ENCODE peak calls at places on chromosome 10, in ten cellular contexts. One of them, this sample, is unnamed.

GRCh38 chr10:10942441-10942840 is 75.2 kb upstream of the CELF2 start:
- DNase-seq in OCI-LY7: no peak
- DNase-seq in endodermal cell: no peak
- DNase-seq in upper lobe of right lung: no peak
- DNase-seq in GM23248: peak; percentile 54
- DNase-seq in hepatocyte: no peak
- DNase-seq in colonic mucosa: no peak
- DNase-seq in IMR-90: peak; percentile 50
- DNase-seq in cardiac muscle cell: no peak
- DNase-seq in CD4-positive, CD25-positive, alpha-beta regulatory T cell: no peak
- DNase-seq in this sample: no peak

GRCh38 chr10:59243611-59244195 is 67.3 kb downstream of the PHYHIPL start:
- DNase-seq in colonic mucosa: no peak
- DNase-seq in GM23248: no peak
- DNase-seq in IMR-90: no peak
- DNase-seq in CD4-positive, CD25-positive, alpha-beta regulatory T cell: no peak
- DNase-seq in upper lobe of right lung: no peak
- DNase-seq in OCI-LY7: no peak
- DNase-seq in hepatocyte: no peak
- DNase-seq in cardiac muscle cell: no peak
- DNase-seq in endodermal cell: no peak
- DNase-seq in this sample: no peak

GRCh38 chr10:119042169-119042568 is 12.7 kb downstream of the NANOS1 start:
- DNase-seq in colonic mucosa: no peak
- DNase-seq in OCI-LY7: no peak
- DNase-seq in upper lobe of right lung: no peak
- DNase-seq in hepatocyte: no peak
- DNase-seq in CD4-positive, CD25-positive, alpha-beta regulatory T cell: no peak
- DNase-seq in IMR-90: no peak
- DNase-seq in cardiac muscle cell: no peak
- DNase-seq in endodermal cell: peak; percentile 36
- DNase-seq in GM23248: no peak
- DNase-seq in this sample: no peak

GRCh38 chr10:22849077-22849810 is 78.6 kb upstream of the ARMC3 start:
- DNase-seq in upper lobe of right lung: peak; percentile 73
- DNase-seq in IMR-90: no peak
- DNase-seq in OCI-LY7: no peak
- DNase-seq in CD4-positive, CD25-positive, alpha-beta regulatory T cell: peak; percentile 2
- DNase-seq in cardiac muscle cell: peak; percentile 89
- DNase-seq in hepatocyte: peak; percentile 36
- DNase-seq in colonic mucosa: peak; percentile 20
- DNase-seq in endodermal cell: no peak
- DNase-seq in GM23248: peak; percentile 72
- DNase-seq in this sample: no peak

GRCh38 chr10:66455304-66455703 is 470.5 kb upstream of the LRRTM3 start:
- DNase-seq in IMR-90: no peak
- DNase-seq in colonic mucosa: no peak
- DNase-seq in cardiac muscle cell: no peak
- DNase-seq in CD4-positive, CD25-positive, alpha-beta regulatory T cell: no peak
- DNase-seq in endodermal cell: no peak
- DNase-seq in GM23248: no peak
- DNase-seq in upper lobe of right lung: no peak
- DNase-seq in hepatocyte: no peak
- DNase-seq in OCI-LY7: no peak
- DNase-seq in this sample: no peak

GRCh38 chr10:48450811-48451466 is 144.5 kb downstream of the MAPK8 start:
- DNase-seq in CD4-positive, CD25-positive, alpha-beta regulatory T cell: no peak
- DNase-seq in upper lobe of right lung: peak; percentile 56
- DNase-seq in endodermal cell: no peak
- DNase-seq in hepatocyte: peak; percentile 3
- DNase-seq in OCI-LY7: no peak
- DNase-seq in cardiac muscle cell: no peak
- DNase-seq in colonic mucosa: no peak
- DNase-seq in GM23248: no peak
- DNase-seq in IMR-90: no peak
- DNase-seq in this sample: no peak

GRCh38 chr10:36606234-36606839 is 519.1 kb upstream of the ANKRD30A start:
- DNase-seq in upper lobe of right lung: no peak
- DNase-seq in IMR-90: peak; percentile 40
- DNase-seq in cardiac muscle cell: peak; percentile 17
- DNase-seq in endodermal cell: no peak
- DNase-seq in OCI-LY7: no peak
- DNase-seq in hepatocyte: no peak
- DNase-seq in CD4-positive, CD25-positive, alpha-beta regulatory T cell: no peak
- DNase-seq in GM23248: peak; percentile 4
- DNase-seq in colonic mucosa: no peak
- DNase-seq in this sample: no peak

GRCh38 chr10:15245530-15245929 is 77.0 kb upstream of the NMT2 start:
- DNase-seq in GM23248: no peak
- DNase-seq in OCI-LY7: peak; percentile 9
- DNase-seq in IMR-90: no peak
- DNase-seq in upper lobe of right lung: no peak
- DNase-seq in colonic mucosa: no peak
- DNase-seq in cardiac muscle cell: peak; percentile 26
- DNase-seq in endodermal cell: peak; percentile 70
- DNase-seq in hepatocyte: no peak
- DNase-seq in CD4-positive, CD25-positive, alpha-beta regulatory T cell: no peak
- DNase-seq in this sample: no peak

GRCh38 chr10:133516072-133516471 is 11.1 kb upstream of the CYP2E1 start:
- DNase-seq in colonic mucosa: no peak
- DNase-seq in GM23248: no peak
- DNase-seq in CD4-positive, CD25-positive, alpha-beta regulatory T cell: no peak
- DNase-seq in upper lobe of right lung: no peak
- DNase-seq in cardiac muscle cell: no peak
- DNase-seq in OCI-LY7: no peak
- DNase-seq in IMR-90: peak; percentile 8
- DNase-seq in endodermal cell: no peak
- DNase-seq in hepatocyte: no peak
- DNase-seq in this sample: no peak

GRCh38 chr10:133509700-133510099 is 17.5 kb upstream of the CYP2E1 start:
- DNase-seq in cardiac muscle cell: no peak
- DNase-seq in CD4-positive, CD25-positive, alpha-beta regulatory T cell: no peak
- DNase-seq in IMR-90: no peak
- DNase-seq in endodermal cell: no peak
- DNase-seq in OCI-LY7: no peak
- DNase-seq in GM23248: no peak
- DNase-seq in upper lobe of right lung: no peak
- DNase-seq in hepatocyte: no peak
- DNase-seq in colonic mucosa: no peak
- DNase-seq in this sample: no peak

GRCh38 chr10:133511408-133511807 is 15.8 kb upstream of the CYP2E1 start:
- DNase-seq in GM23248: no peak
- DNase-seq in upper lobe of right lung: no peak
- DNase-seq in colonic mucosa: no peak
- DNase-seq in OCI-LY7: no peak
- DNase-seq in endodermal cell: no peak
- DNase-seq in cardiac muscle cell: no peak
- DNase-seq in IMR-90: no peak
- DNase-seq in hepatocyte: no peak
- DNase-seq in CD4-positive, CD25-positive, alpha-beta regulatory T cell: no peak
- DNase-seq in this sample: no peak

GRCh38 chr10:133515471-133515870 is 11.7 kb upstream of the CYP2E1 start:
- DNase-seq in colonic mucosa: no peak
- DNase-seq in GM23248: no peak
- DNase-seq in OCI-LY7: no peak
- DNase-seq in CD4-positive, CD25-positive, alpha-beta regulatory T cell: no peak
- DNase-seq in endodermal cell: no peak
- DNase-seq in hepatocyte: no peak
- DNase-seq in upper lobe of right lung: no peak
- DNase-seq in IMR-90: no peak
- DNase-seq in cardiac muscle cell: no peak
- DNase-seq in this sample: no peak

GRCh38 chr10:133511907-133512528 is 15.1 kb upstream of the CYP2E1 start:
- DNase-seq in endodermal cell: no peak
- DNase-seq in CD4-positive, CD25-positive, alpha-beta regulatory T cell: no peak
- DNase-seq in OCI-LY7: no peak
- DNase-seq in cardiac muscle cell: no peak
- DNase-seq in colonic mucosa: no peak
- DNase-seq in upper lobe of right lung: no peak
- DNase-seq in hepatocyte: no peak
- DNase-seq in GM23248: no peak
- DNase-seq in IMR-90: no peak
- DNase-seq in this sample: no peak
- H3K9me3 ChIP-seq in endodermal cell: peaks cover 83% of the 10 kb centered on the region
- H3K9me3 ChIP-seq in CD4-positive, CD25-positive, alpha-beta regulatory T cell: no peaks in the 10 kb centered on the region
- H3K9me3 ChIP-seq in OCI-LY7: no peaks in the 10 kb centered on the region
- H3K9me3 ChIP-seq in cardiac muscle cell: peaks cover 3% of the 10 kb centered on the region
- H3K9me3 ChIP-seq in colonic mucosa: no peaks in the 10 kb centered on the region
- H3K9me3 ChIP-seq in upper lobe of right lung: no peaks in the 10 kb centered on the region
- H3K9me3 ChIP-seq in hepatocyte: no peaks in the 10 kb centered on the region
- H3K9me3 ChIP-seq in GM23248: no peaks in the 10 kb centered on the region
- H3K9me3 ChIP-seq in IMR-90: no peaks in the 10 kb centered on the region
- H3K9me3 ChIP-seq in this sample: no peaks in the 10 kb centered on the region

DNA sequence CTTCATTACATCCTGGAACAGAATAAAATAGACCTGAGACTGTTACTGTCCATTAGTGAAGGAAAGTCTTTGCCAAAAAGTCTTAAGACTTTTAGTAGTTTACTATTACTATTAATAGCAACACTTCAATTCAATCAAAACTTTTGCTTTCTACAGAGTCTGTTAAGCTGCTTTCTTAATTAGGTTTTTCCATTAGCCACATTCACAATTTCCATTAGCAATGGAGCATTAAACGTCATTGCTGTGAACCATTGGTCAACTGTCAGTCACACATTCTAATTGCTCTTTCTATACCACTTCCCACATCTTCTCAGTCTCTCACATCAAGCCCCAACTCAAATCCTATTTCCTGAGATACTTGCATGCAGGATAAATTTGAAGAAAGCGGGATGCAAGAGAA is 736.6 kb upstream of the SORCS1 start:
- DNase-seq in upper lobe of right lung: no peak
- DNase-seq in hepatocyte: no peak
- DNase-seq in endodermal cell: no peak
- DNase-seq in GM23248: no peak
- DNase-seq in cardiac muscle cell: no peak
- DNase-seq in IMR-90: no peak
- DNase-seq in colonic mucosa: no peak
- DNase-seq in OCI-LY7: no peak
- DNase-seq in CD4-positive, CD25-positive, alpha-beta regulatory T cell: no peak
- DNase-seq in this sample: no peak
- H3K9me3 ChIP-seq in upper lobe of right lung: no peaks in the 10 kb centered on the region
- H3K9me3 ChIP-seq in hepatocyte: no peaks in the 10 kb centered on the region
- H3K9me3 ChIP-seq in endodermal cell: no peaks in the 10 kb centered on the region
- H3K9me3 ChIP-seq in GM23248: no peaks in the 10 kb centered on the region
- H3K9me3 ChIP-seq in cardiac muscle cell: no peaks in the 10 kb centered on the region
- H3K9me3 ChIP-seq in IMR-90: peaks cover 10% of the 10 kb centered on the region
- H3K9me3 ChIP-seq in colonic mucosa: no peaks in the 10 kb centered on the region
- H3K9me3 ChIP-seq in OCI-LY7: no peaks in the 10 kb centered on the region
- H3K9me3 ChIP-seq in CD4-positive, CD25-positive, alpha-beta regulatory T cell: peaks cover 16% of the 10 kb centered on the region
- H3K9me3 ChIP-seq in this sample: peaks cover 3% of the 10 kb centered on the region

DNA sequence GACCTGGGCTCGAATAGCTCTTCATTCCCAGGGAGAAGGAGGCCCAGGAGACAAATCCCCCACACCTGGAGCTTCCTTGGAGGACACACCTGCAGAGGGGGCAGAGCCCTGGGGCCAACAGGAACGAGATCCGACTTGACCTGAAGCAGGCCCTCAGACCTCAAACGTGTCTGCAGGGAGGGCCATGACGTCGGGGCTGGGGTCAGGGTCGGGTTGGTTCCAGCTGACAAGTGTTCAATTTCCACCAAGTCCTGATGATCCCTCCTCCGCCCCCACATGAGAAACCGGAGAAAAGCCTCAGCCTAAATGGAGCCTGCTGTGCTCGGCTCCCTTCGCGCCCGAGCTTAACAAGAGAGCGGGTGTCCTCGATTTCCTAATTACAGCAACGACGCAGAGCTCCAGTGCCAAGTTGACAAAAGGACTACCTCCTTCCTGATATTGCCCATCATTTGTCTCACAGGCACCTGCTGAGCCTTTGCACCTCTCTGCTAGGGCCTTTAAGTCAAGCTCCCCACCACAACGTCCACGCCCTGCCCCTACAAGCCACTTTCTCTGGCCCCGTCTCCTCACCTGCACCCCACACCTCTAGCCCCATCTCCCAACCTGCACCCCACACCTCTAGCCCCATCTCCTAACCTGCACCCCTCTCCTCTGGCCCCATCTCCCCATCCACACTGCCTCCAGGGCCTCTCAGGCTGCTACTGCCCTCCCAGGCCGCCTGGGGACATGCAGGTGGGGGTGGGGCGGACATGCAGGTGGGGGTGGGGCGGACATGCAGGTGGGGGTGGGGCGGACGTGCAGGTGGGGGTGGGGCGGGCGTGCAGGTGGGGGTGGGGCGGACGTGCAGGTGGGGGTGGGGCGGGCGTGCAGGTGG is 519.4 kb downstream of the GLRX3 start:
- DNase-seq in colonic mucosa: no peak
- DNase-seq in OCI-LY7: no peak
- DNase-seq in IMR-90: no peak
- DNase-seq in upper lobe of right lung: no peak
- DNase-seq in CD4-positive, CD25-positive, alpha-beta regulatory T cell: no peak
- DNase-seq in cardiac muscle cell: no peak
- DNase-seq in endodermal cell: no peak
- DNase-seq in hepatocyte: no peak
- DNase-seq in GM23248: no peak
- DNase-seq in this sample: no peak
- H3K9me3 ChIP-seq in colonic mucosa: no peaks in the 10 kb centered on the region
- H3K9me3 ChIP-seq in OCI-LY7: no peaks in the 10 kb centered on the region
- H3K9me3 ChIP-seq in IMR-90: peaks cover 51% of the 10 kb centered on the region
- H3K9me3 ChIP-seq in upper lobe of right lung: no peaks in the 10 kb centered on the region
- H3K9me3 ChIP-seq in CD4-positive, CD25-positive, alpha-beta regulatory T cell: no peaks in the 10 kb centered on the region
- H3K9me3 ChIP-seq in cardiac muscle cell: no peaks in the 10 kb centered on the region
- H3K9me3 ChIP-seq in endodermal cell: no peaks in the 10 kb centered on the region
- H3K9me3 ChIP-seq in hepatocyte: no peaks in the 10 kb centered on the region
- H3K9me3 ChIP-seq in GM23248: no peaks in the 10 kb centered on the region
- H3K9me3 ChIP-seq in this sample: no peaks in the 10 kb centered on the region

GRCh38 chr10:131244836-131245235 is 66.7 kb downstream of the TCERG1L start:
- DNase-seq in hepatocyte: no peak
- DNase-seq in endodermal cell: no peak
- DNase-seq in cardiac muscle cell: no peak
- DNase-seq in GM23248: no peak
- DNase-seq in IMR-90: no peak
- DNase-seq in upper lobe of right lung: peak; percentile 49
- DNase-seq in OCI-LY7: no peak
- DNase-seq in colonic mucosa: no peak
- DNase-seq in CD4-positive, CD25-positive, alpha-beta regulatory T cell: no peak
- DNase-seq in this sample: no peak

GRCh38 chr10:131239926-131240325 is 71.6 kb downstream of the TCERG1L start:
- DNase-seq in GM23248: no peak
- DNase-seq in IMR-90: no peak
- DNase-seq in OCI-LY7: no peak
- DNase-seq in upper lobe of right lung: no peak
- DNase-seq in hepatocyte: no peak
- DNase-seq in colonic mucosa: no peak
- DNase-seq in cardiac muscle cell: no peak
- DNase-seq in CD4-positive, CD25-positive, alpha-beta regulatory T cell: no peak
- DNase-seq in endodermal cell: no peak
- DNase-seq in this sample: no peak

GRCh38 chr10:131240691-131241090 is 70.8 kb downstream of the TCERG1L start:
- DNase-seq in CD4-positive, CD25-positive, alpha-beta regulatory T cell: no peak
- DNase-seq in colonic mucosa: no peak
- DNase-seq in hepatocyte: no peak
- DNase-seq in OCI-LY7: no peak
- DNase-seq in endodermal cell: no peak
- DNase-seq in upper lobe of right lung: peak; percentile 43
- DNase-seq in GM23248: no peak
- DNase-seq in IMR-90: no peak
- DNase-seq in cardiac muscle cell: no peak
- DNase-seq in this sample: no peak

GRCh38 chr10:131243076-131243475 is 68.4 kb downstream of the TCERG1L start:
- DNase-seq in cardiac muscle cell: no peak
- DNase-seq in GM23248: no peak
- DNase-seq in hepatocyte: no peak
- DNase-seq in colonic mucosa: no peak
- DNase-seq in endodermal cell: no peak
- DNase-seq in upper lobe of right lung: peak; percentile 38
- DNase-seq in OCI-LY7: no peak
- DNase-seq in IMR-90: no peak
- DNase-seq in CD4-positive, CD25-positive, alpha-beta regulatory T cell: no peak
- DNase-seq in this sample: no peak

GRCh38 chr10:131242007-131242406 is 69.5 kb downstream of the TCERG1L start:
- DNase-seq in hepatocyte: peak; percentile 69
- DNase-seq in IMR-90: no peak
- DNase-seq in GM23248: peak; percentile 4
- DNase-seq in CD4-positive, CD25-positive, alpha-beta regulatory T cell: no peak
- DNase-seq in endodermal cell: peak; percentile 89
- DNase-seq in cardiac muscle cell: no peak
- DNase-seq in colonic mucosa: no peak
- DNase-seq in upper lobe of right lung: peak; percentile 66
- DNase-seq in OCI-LY7: no peak
- DNase-seq in this sample: no peak
- H3K9me3 ChIP-seq in hepatocyte: no peaks in the 10 kb centered on the region
- H3K9me3 ChIP-seq in IMR-90: peaks cover 58% of the 10 kb centered on the region
- H3K9me3 ChIP-seq in GM23248: no peaks in the 10 kb centered on the region
- H3K9me3 ChIP-seq in CD4-positive, CD25-positive, alpha-beta regulatory T cell: no peaks in the 10 kb centered on the region
- H3K9me3 ChIP-seq in endodermal cell: no peaks in the 10 kb centered on the region
- H3K9me3 ChIP-seq in cardiac muscle cell: no peaks in the 10 kb centered on the region
- H3K9me3 ChIP-seq in colonic mucosa: no peaks in the 10 kb centered on the region
- H3K9me3 ChIP-seq in upper lobe of right lung: no peaks in the 10 kb centered on the region
- H3K9me3 ChIP-seq in OCI-LY7: no peaks in the 10 kb centered on the region
- H3K9me3 ChIP-seq in this sample: no peaks in the 10 kb centered on the region